ENCODE peak calls at places on chromosome 6, in seven cellular contexts. A is CD4-positive, alpha-beta T cell; J is WTC11; P is right atrium auricular region; K is cardiac muscle cell; Y is Peyer's patch; W is psoas muscle. F is an unnamed sample.

GRCh38 chr6:56312049-56312448 is 64.7 kb upstream of the COL21A1 start:
- DNase-seq in A (no peak), J (no peak), P (no peak), K (no peak), Y (no peak), W (no peak), F (no peak)

GRCh38 chr6:95240514-95240913 is 336.8 kb upstream of the MANEA start:
- DNase-seq in A (no peak), J (no peak), P (no peak), K (no peak), Y (no peak), W (no peak), F (no peak)

GRCh38 chr6:134520181-134521115 is 202.5 kb upstream of the SGK1 start:
- DNase-seq in A (no peak), J (no peak), P (no peak), K (peak; percentile 63), Y (no peak), W (no peak), F (no peak)

GRCh38 chr6:26053929-26054658 is 33.1 kb upstream of the HFE start:
- DNase-seq in A (no peak), J (no peak), P (no peak), K (peak; percentile 30), Y (no peak), W (no peak), F (no peak)

GRCh38 chr6:3751019-3751729 is at the start of gene PXDC1:
- DNase-seq in A (no peak), J (peak; percentile 39), P (no peak), K (peak; percentile 29), Y (no peak), W (no peak), F (peak; percentile 24)

GRCh38 chr6:82954937-82955577 is 110.6 kb downstream of the UBE3D start:
- DNase-seq in A (no peak), J (no peak), P (no peak), K (no peak), Y (no peak), W (no peak), F (no peak)

GRCh38 chr6:65259080-65259479 is 447.9 kb downstream of the EYS start:
- DNase-seq in A (no peak), J (no peak), P (no peak), K (peak; percentile 11), Y (no peak), W (no peak), F (no peak)

GRCh38 chr6:155224031-155224451 is 39.8 kb upstream of the CLDN20 start:
- DNase-seq in A (no peak), J (no peak), P (no peak), K (peak; percentile 78), Y (no peak), W (no peak), F (no peak)

GRCh38 chr6:110618591-110619267 is 142.3 kb upstream of the SLC22A16 start:
- DNase-seq in A (no peak), J (no peak), P (no peak), K (no peak), Y (no peak), W (no peak), F (no peak)
- TF ChIP-seq CTCF in A (no peak), J (no peak), P (no peak), K (peak; percentile 15), Y (peak; percentile 33), W (peak; percentile 35), F (no peak)

GRCh38 chr6:76351275-76351674 is 278.8 kb upstream of the IMPG1 start:
- DNase-seq in A (no peak), J (no peak), P (no peak), K (peak; percentile 0), Y (no peak), W (no peak), F (no peak)
- TF ChIP-seq CTCF in A (no peak), J (peak; percentile 36), P (no peak), K (no peak), Y (no peak), W (peak; percentile 14), F (no peak)

GRCh38 chr6:31270788-31271640 is 878 bp downstream of the HLA-C start:
- DNase-seq in A (peak; percentile 33), J (peak; percentile 46), P (peak; percentile 72), K (peak; percentile 64), Y (peak; percentile 79), W (peak; percentile 77), F (peak; percentile 66)

GRCh38 chr6:31272856-31273626 is 1.1 kb upstream of the HLA-C start:
- DNase-seq in A (peak; percentile 36), J (no peak), P (no peak), K (no peak), Y (no peak), W (no peak), F (no peak)

GRCh38 chr6:31267504-31268371 is 4.2 kb downstream of the HLA-C start:
- DNase-seq in A (no peak), J (no peak), P (no peak), K (no peak), Y (no peak), W (no peak), F (no peak)

GRCh38 chr6:31272431-31272830 is 539 bp upstream of the HLA-C start:
- DNase-seq in A (no peak), J (no peak), P (no peak), K (peak; percentile 7), Y (no peak), W (no peak), F (no peak)

GRCh38 chr6:31271641-31272357 is at the start of gene HLA-C:
- DNase-seq in A (peak; percentile 83), J (peak; percentile 81), P (peak; percentile 96), K (peak; percentile 95), Y (peak; percentile 90), W (peak; percentile 91), F (peak; percentile 86)
- TF ChIP-seq CTCF in A (no peak), J (no peak), P (no peak), K (peak; percentile 12), Y (no peak), W (no peak), F (no peak)

GRCh38 chr6:30742316-30743098 is at the start of gene FLOT1:
- DNase-seq in A (peak; percentile 78), J (peak; percentile 95), P (peak; percentile 99), K (peak; percentile 99), Y (peak; percentile 99), W (peak; percentile 99), F (peak; percentile 92)

GRCh38 chr6:30740540-30740870 is 2.0 kb downstream of the FLOT1 start:
- DNase-seq in A (no peak), J (no peak), P (no peak), K (no peak), Y (no peak), W (no peak), F (no peak)

GRCh38 chr6:30743099-30744053 is 889 bp upstream of the FLOT1 start:
- DNase-seq in A (peak; percentile 31), J (no peak), P (no peak), K (peak; percentile 47), Y (peak; percentile 70), W (no peak), F (peak; percentile 29)

GRCh38 chr6:30741789-30742315 is 635 bp downstream of the FLOT1 start:
- DNase-seq in A (no peak), J (no peak), P (no peak), K (no peak), Y (peak; percentile 53), W (no peak), F (no peak)

GRCh38 chr6:30740993-30741784 is 1.3 kb downstream of the FLOT1 start:
- DNase-seq in A (no peak), J (no peak), P (no peak), K (no peak), Y (no peak), W (no peak), F (no peak)
- TF ChIP-seq CTCF in A (no peak), J (no peak), P (no peak), K (no peak), Y (no peak), W (no peak), F (no peak)

GRCh38 chr6:39791850-39792500 is at the start of gene DAAM2:
- DNase-seq in A (no peak), J (peak; percentile 56), P (no peak), K (peak; percentile 70), Y (peak; percentile 55), W (peak; percentile 78), F (no peak)

GRCh38 chr6:39791311-39791710 is 865 bp upstream of the DAAM2 start:
- DNase-seq in A (no peak), J (no peak), P (no peak), K (peak; percentile 48), Y (no peak), W (no peak), F (no peak)

GRCh38 chr6:39793528-39793927 is 1.4 kb downstream of the DAAM2 start:
- DNase-seq in A (no peak), J (no peak), P (no peak), K (no peak), Y (no peak), W (no peak), F (no peak)

GRCh38 chr6:39792501-39793450 is 600 bp downstream of the DAAM2 start:
- DNase-seq in A (no peak), J (no peak), P (no peak), K (no peak), Y (no peak), W (peak; percentile 69), F (no peak)

DNA sequence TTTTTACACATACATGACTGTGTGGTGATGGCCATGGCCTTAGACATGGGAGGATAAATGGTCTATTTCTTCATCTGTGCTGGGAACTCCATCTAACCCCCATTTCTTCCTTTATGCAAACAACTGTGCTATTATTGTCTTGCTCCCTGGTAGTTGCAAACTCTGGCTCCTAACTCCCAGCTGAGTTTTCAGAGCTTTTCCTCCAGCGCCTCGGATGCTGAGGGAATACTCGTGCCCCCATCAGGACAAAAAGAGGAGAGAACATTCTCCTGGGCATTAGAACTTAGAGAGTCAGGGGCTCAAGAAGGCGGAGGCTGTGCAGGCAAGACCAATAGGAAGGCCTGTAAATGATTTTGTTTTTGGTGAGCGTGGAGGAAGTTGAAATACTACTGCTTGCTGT is 2.1 kb downstream of the DAAM2 start:
- DNase-seq in A (no peak), J (no peak), P (no peak), K (no peak), Y (no peak), W (no peak), F (no peak)
- TF ChIP-seq CTCF in A (no peak), J (no peak), P (no peak), K (no peak), Y (no peak), W (no peak), F (no peak)

GRCh38 chr6:116115781-116116180 is 10.2 kb downstream of the COL10A1 start:
- DNase-seq in A (no peak), J (no peak), P (no peak), K (no peak), Y (no peak), W (no peak), F (no peak)
- TF ChIP-seq CTCF in A (no peak), J (no peak), P (no peak), K (peak; percentile 36), Y (no peak), W (no peak), F (no peak)

F was measured in natural killer cell.